ENCODE peak calls at places on chromosomes 2 and 18, in six cellular contexts. V is activated CD4-positive, alpha-beta T cell treated with anti-CD3 and anti-CD28 coated beads, Interleukin-2, amount 10 ng/mL, durations not matched to agents 24 days and 14 days; B is Daoy; J is B cell; L is activated effector memory CD4-positive, alpha-beta T cell treated with Interleukin-2 at 50 U/mL for 16 hours; W is naive thymus-derived CD8-positive, alpha-beta T cell. A is an unnamed sample.

GRCh38 chr2:36461039-36461681 is 105.6 kb downstream of the CRIM1 start:
- DNase-seq in B (peak; percentile 85), L (no peak), J (no peak), V (peak; percentile 56), W (no peak), A (no peak)

GRCh38 chr2:584863-585823 is 92.1 kb downstream of the TMEM18 start:
- DNase-seq in W (peak; percentile 52), B (peak; percentile 43), V (peak; percentile 81), J (peak; percentile 48), L (peak; percentile 22), A (peak; percentile 41)

GRCh38 chr2:222756951-222757645 is 85.6 kb downstream of the MOGAT1 start:
- DNase-seq in J (no peak), V (no peak), B (peak; percentile 57), L (no peak), W (no peak), A (no peak)

GRCh38 chr2:60507211-60507810 is 46.1 kb downstream of the BCL11A start:
- DNase-seq in V (no peak), B (no peak), L (no peak), J (no peak), W (no peak), A (no peak)

GRCh38 chr2:47724221-47724981 is 58.5 kb upstream of the MSH6 start:
- DNase-seq in L (no peak), W (no peak), B (peak; percentile 69), J (peak; percentile 60), V (no peak), A (no peak)

GRCh38 chr18:46034230-46034629 is 37.8 kb downstream of the PSTPIP2 start:
- DNase-seq in J (no peak), L (no peak), W (no peak), B (no peak), V (no peak), A (no peak)

GRCh38 chr2:52805901-52806410 is 961.6 kb upstream of the CHAC2 start:
- DNase-seq in J (no peak), V (no peak), W (no peak), L (no peak), B (no peak), A (no peak)

GRCh38 chr2:210577263-210578071 is 21.1 kb downstream of the CPS1 start:
- DNase-seq in V (peak; percentile 59), J (peak; percentile 21), B (peak; percentile 21), L (no peak), W (no peak), A (no peak)

GRCh38 chr2:19029655-19030054 is 328.8 kb downstream of the OSR1 start:
- DNase-seq in B (no peak), J (no peak), V (no peak), W (no peak), L (no peak), A (no peak)

GRCh38 chr2:169656164-169656563 is 38.0 kb downstream of the CFAP210 start:
- DNase-seq in W (no peak), J (no peak), V (no peak), B (no peak), L (no peak), A (no peak)

GRCh38 chr2:8677646-8678592 is 3.9 kb upstream of the ID2 start:
- DNase-seq in L (peak; percentile 27), V (peak; percentile 80), J (no peak), B (peak; percentile 70), W (peak; percentile 43), A (no peak)

GRCh38 chr18:77207540-77207939 is 42.1 kb upstream of the GALR1 start:
- DNase-seq in B (peak; percentile 73), L (peak; percentile 41), J (peak; percentile 68), V (peak; percentile 70), W (peak; percentile 61), A (peak; percentile 47)

GRCh38 chr2:154386186-154386585 is 312.3 kb upstream of the KCNJ3 start:
- DNase-seq in B (no peak), W (no peak), J (no peak), L (no peak), V (no peak), A (no peak)

GRCh38 chr18:74289137-74289536 is 2.6 kb downstream of the CYB5A start:
- DNase-seq in B (no peak), W (no peak), L (no peak), V (no peak), J (no peak), A (no peak)

GRCh38 chr2:202335791-202336467 is 40.2 kb upstream of the BMPR2 start:
- DNase-seq in J (no peak), W (no peak), V (no peak), L (no peak), B (peak; percentile 50), A (no peak)

GRCh38 chr2:239715606-239716005 is 309.5 kb downstream of the NDUFA10 start:
- DNase-seq in V (no peak), W (no peak), L (no peak), J (no peak), B (no peak), A (no peak)

GRCh38 chr2:148967056-148967455 is 71.4 kb upstream of the LYPD6B start:
- DNase-seq in L (no peak), J (no peak), W (no peak), B (no peak), V (no peak), A (no peak)

GRCh38 chr2:5544205-5544786 is 147.9 kb upstream of the SOX11 start:
- DNase-seq in W (no peak), L (no peak), V (no peak), J (no peak), B (no peak), A (no peak)

GRCh38 chr2:238948765-238949641 is 101.1 kb downstream of the TWIST2 start:
- DNase-seq in L (no peak), J (no peak), V (no peak), B (peak; percentile 33), W (no peak), A (no peak)

GRCh38 chr18:23032030-23032582 is 99.0 kb downstream of the RBBP8 start:
- DNase-seq in V (no peak), B (peak; percentile 25), J (no peak), L (no peak), W (no peak), A (no peak)

GRCh38 chr18:48534364-48534763 is 4.5 kb upstream of the CTIF start:
- DNase-seq in J (no peak), L (no peak), V (no peak), B (no peak), W (no peak), A (no peak)

GRCh38 chr18:46278481-46279465 is 174.6 kb downstream of the HAUS1 start:
- DNase-seq in W (no peak), V (no peak), J (no peak), L (no peak), B (peak; percentile 13), A (no peak)

GRCh38 chr2:193824474-193824873 is 1629.7 kb upstream of the TMEFF2 start:
- DNase-seq in V (no peak), B (peak; percentile 31), L (no peak), W (no peak), J (no peak), A (no peak)

GRCh38 chr2:240322231-240322955 is 113.1 kb upstream of the GPC1 start:
- DNase-seq in B (no peak), V (no peak), W (no peak), L (no peak), J (no peak), A (no peak)

GRCh38 chr2:15149063-15149462 is 412.1 kb downstream of the NBAS start:
- DNase-seq in L (no peak), B (no peak), W (no peak), V (no peak), J (no peak), A (no peak)

GRCh38 chr2:180730976-180731375 is 249.4 kb upstream of the UBE2E3 start:
- DNase-seq in B (peak; percentile 19), J (no peak), L (no peak), W (no peak), V (no peak), A (no peak)

GRCh38 chr2:239727182-239727775 is 297.9 kb downstream of the NDUFA10 start:
- DNase-seq in J (no peak), W (no peak), V (no peak), L (no peak), B (no peak), A (no peak)

A was measured in T-cell.